ENCODE peak calls at places on chromosomes 1 and 21, in seven cellular contexts. S, D, J, O, V, I and P are unnamed samples.

GRCh38 chr1:1883092-1883858 is 7.6 kb downstream of the GNB1 start:
- DNase-seq in I (no peak), J (no peak), O (no peak), S (no peak), V (no peak), D (no peak), P (no peak)

GRCh38 chr21:32372755-32373154 is 20.1 kb downstream of the URB1 start:
- DNase-seq in I (peak), S (no peak), O (no peak), V (no peak), J (no peak), D (peak), P (no peak)

GRCh38 chr1:44273560-44274292 is 60.5 kb downstream of the DMAP1 start:
- DNase-seq in V (no peak), D (no peak), I (no peak), J (no peak), S (no peak), O (no peak), P (no peak)

GRCh38 chr1:203539831-203540546 is 46.0 kb downstream of the OPTC start:
- DNase-seq in O (no peak), V (no peak), D (no peak), S (no peak), I (no peak), J (no peak), P (no peak)

GRCh38 chr1:181630838-181631237 is 147.5 kb downstream of the CACNA1E start:
- DNase-seq in V (no peak), I (no peak), D (no peak), J (no peak), O (no peak), S (no peak), P (no peak)

GRCh38 chr1:33261344-33261743 is 5.1 kb downstream of the ZNF362 start:
- DNase-seq in S (no peak), O (no peak), V (no peak), I (no peak), D (no peak), J (no peak), P (no peak)

GRCh38 chr1:226337294-226337870 is 28.4 kb upstream of the LIN9 start:
- DNase-seq in O (no peak), V (no peak), I (no peak), D (no peak), S (no peak), J (no peak), P (no peak)

GRCh38 chr1:62962794-62963776 is 179.2 kb downstream of the ATG4C start:
- DNase-seq in S (peak), V (no peak), O (peak), J (peak), D (no peak), I (no peak), P (peak)

GRCh38 chr1:244241438-244241837 is 190.4 kb downstream of the ZBTB18 start:
- DNase-seq in V (no peak), D (no peak), J (no peak), S (no peak), O (no peak), I (no peak), P (no peak)

GRCh38 chr1:50348449-50349241 is 74.6 kb downstream of the DMRTA2 start:
- DNase-seq in J (peak), I (peak), D (peak), S (peak), O (peak), V (peak), P (peak)

GRCh38 chr1:220099826-220100225 is 5.9 kb downstream of the IARS2 start:
- DNase-seq in I (no peak), O (no peak), S (no peak), D (no peak), V (no peak), J (no peak), P (no peak)

GRCh38 chr1:161486806-161487482 is 18.3 kb upstream of the FCGR2A start:
- DNase-seq in S (peak), O (peak), J (no peak), D (peak), I (peak), V (peak), P (peak)

GRCh38 chr21:17343055-17343454 is 169.8 kb upstream of the CXADR start:
- DNase-seq in D (no peak), I (no peak), J (no peak), V (no peak), S (peak), O (no peak), P (no peak)

GRCh38 chr1:180778782-180779398 is 133.8 kb upstream of the KIAA1614 start:
- DNase-seq in O (peak), J (peak), V (no peak), I (no peak), D (no peak), S (no peak), P (no peak)

GRCh38 chr1:168391759-168392681 is 111.3 kb downstream of the TBX19 start:
- DNase-seq in D (no peak), I (no peak), J (no peak), O (no peak), V (no peak), S (no peak), P (no peak)

GRCh38 chr1:9714257-9714718 is 62.8 kb downstream of the PIK3CD start:
- DNase-seq in V (no peak), I (no peak), O (no peak), J (no peak), D (no peak), S (no peak), P (no peak)

GRCh38 chr1:46303872-46304326 is 401 bp downstream of the UQCRH start:
- DNase-seq in O (no peak), V (no peak), I (no peak), S (peak), J (no peak), D (no peak), P (no peak)

GRCh38 chr1:18922848-18923475 is 20.6 kb upstream of the ALDH4A1 start:
- DNase-seq in I (no peak), J (no peak), S (no peak), V (no peak), O (no peak), D (no peak), P (peak)